ENCODE peak calls at places on chromosomes 1 and 21, in four cellular contexts. V is Panc1, S is HCT116, M is K562. Z is an unnamed sample.

GRCh38 chr1:30418426-30419245 is 304.7 kb downstream of the MATN1 start:
- DNase-seq in V (no peak), S (no peak), M (no peak), Z (no peak)

GRCh38 chr1:204591473-204592090 is 75.4 kb downstream of the MDM4 start:
- DNase-seq in V (peak), S (no peak), M (no peak), Z (no peak)

GRCh38 chr1:186482661-186483255 is 21.8 kb upstream of the PDC start:
- DNase-seq in V (peak), S (peak), M (peak), Z (peak)

GRCh38 chr1:208243522-208243850 is 698 bp downstream of the PLXNA2 start:
- DNase-seq in V (no peak), S (no peak), M (peak), Z (no peak)

GRCh38 chr1:43951021-43951985 is 4.6 kb downstream of the IPO13 start:
- DNase-seq in V (no peak), S (no peak), M (no peak), Z (no peak)

GRCh38 chr1:204434116-204434755 is 22.6 kb upstream of the PPP1R15B start:
- DNase-seq in V (no peak), S (no peak), M (no peak), Z (no peak)

GRCh38 chr1:174008979-174009378 is 13.2 kb downstream of the RC3H1 start:
- DNase-seq in V (no peak), S (no peak), M (no peak), Z (no peak)

GRCh38 chr1:26530898-26531598 is 1.5 kb downstream of the RPS6KA1 start:
- DNase-seq in V (peak), S (peak), M (peak), Z (peak)

GRCh38 chr1:145845514-145846161 is at the start of gene NUDT17:
- DNase-seq in V (no peak), S (peak), M (peak), Z (peak)

GRCh38 chr1:203216274-203217138 is 13.0 kb downstream of the CHIT1 start:
- DNase-seq in V (peak), S (peak), M (peak), Z (peak)

GRCh38 chr1:43783671-43784205 is 76.4 kb downstream of the ST3GAL3 start:
- DNase-seq in V (peak), S (peak), M (no peak), Z (no peak)

GRCh38 chr21:40846566-40847411 is at the start of gene DSCAM:
- DNase-seq in V (no peak), S (no peak), M (no peak), Z (no peak)

GRCh38 chr1:165395522-165396300 is 39.2 kb upstream of the LMX1A start:
- DNase-seq in V (no peak), S (no peak), M (no peak), Z (no peak)

GRCh38 chr1:182633657-182634281 is 29.6 kb upstream of the RGS16 start:
- DNase-seq in V (no peak), S (no peak), M (no peak), Z (no peak)

GRCh38 chr1:157437301-157437700 is 115.0 kb downstream of the FCRL5 start:
- DNase-seq in V (no peak), S (no peak), M (no peak), Z (no peak)

GRCh38 chr1:89126602-89127001 is 688 bp upstream of the GBP2 start:
- DNase-seq in V (no peak), S (no peak), M (no peak), Z (no peak)

GRCh38 chr1:218164930-218165686 is 120.0 kb upstream of the RRP15 start:
- DNase-seq in V (no peak), S (no peak), M (no peak), Z (no peak)

GRCh38 chr1:209383422-209383821 is 200.1 kb upstream of the CAMK1G start:
- DNase-seq in V (no peak), S (no peak), M (no peak), Z (no peak)

GRCh38 chr1:105326883-105327282 is 1577.2 kb downstream of the AMY1C start:
- DNase-seq in V (no peak), S (no peak), M (no peak), Z (no peak)

GRCh38 chr1:170369417-170369816 is 162.5 kb upstream of the GORAB start:
- DNase-seq in V (no peak), S (no peak), M (no peak), Z (no peak)

GRCh38 chr21:34642211-34643075 is 26.4 kb upstream of the CLIC6 start:
- DNase-seq in V (no peak), S (no peak), M (no peak), Z (no peak)

GRCh38 chr1:29805122-29805895 is 569.0 kb downstream of the PTPRU start:
- DNase-seq in V (no peak), S (no peak), M (no peak), Z (no peak)

GRCh38 chr21:17610862-17611261 is 1.8 kb downstream of the BTG3 start:
- DNase-seq in V (no peak), S (no peak), M (no peak), Z (peak)

GRCh38 chr1:35298464-35298863 is 30.0 kb downstream of the ZMYM4 start:
- DNase-seq in V (peak), S (no peak), M (no peak), Z (peak)

GRCh38 chr1:244614879-244615278 is 38.0 kb upstream of the DESI2 start:
- DNase-seq in V (no peak), S (no peak), M (no peak), Z (no peak)

GRCh38 chr1:68131261-68131660 is 80.8 kb upstream of the DIRAS3 start:
- DNase-seq in V (no peak), S (no peak), M (no peak), Z (no peak)

GRCh38 chr1:11157867-11158266 is 31.3 kb upstream of the ANGPTL7 start:
- DNase-seq in V (no peak), S (no peak), M (no peak), Z (no peak)

GRCh38 chr1:45679123-45679522 is 7.2 kb downstream of the GPBP1L1 start:
- DNase-seq in V (no peak), S (no peak), M (no peak), Z (no peak)

GRCh38 chr1:221829327-221830011 is 87.6 kb upstream of the DUSP10 start:
- DNase-seq in V (no peak), S (no peak), M (no peak), Z (no peak)

GRCh38 chr1:46522184-46522968 is 29.1 kb downstream of the KNCN start:
- DNase-seq in V (no peak), S (no peak), M (peak), Z (no peak)

GRCh38 chr1:55018395-55018794 is 19.7 kb downstream of the BSND start:
- DNase-seq in V (no peak), S (no peak), M (no peak), Z (no peak)

GRCh38 chr1:190904091-190904695 is 426.5 kb upstream of the BRINP3 start:
- DNase-seq in V (no peak), S (no peak), M (no peak), Z (no peak)

GRCh38 chr1:178940022-178940765 is 69.3 kb upstream of the ANGPTL1 start:
- DNase-seq in V (no peak), S (no peak), M (no peak), Z (no peak)

GRCh38 chr1:90591970-90592356 is 125.1 kb downstream of the BARHL2 start:
- DNase-seq in V (no peak), S (no peak), M (no peak), Z (no peak)

GRCh38 chr1:235657747-235658526 is 8.4 kb upstream of the GNG4 start:
- DNase-seq in V (no peak), S (no peak), M (no peak), Z (peak)

GRCh38 chr21:17083084-17083483 is 429.8 kb upstream of the CXADR start:
- DNase-seq in V (no peak), S (no peak), M (no peak), Z (no peak)

GRCh38 chr1:232508161-232508661 is 121.7 kb downstream of the SIPA1L2 start:
- DNase-seq in V (no peak), S (no peak), M (no peak), Z (no peak)

GRCh38 chr1:228735871-228736586 is 750 bp downstream of the RHOU start:
- DNase-seq in V (no peak), S (peak), M (no peak), Z (no peak)

GRCh38 chr1:13605159-13605558 is 21.5 kb downstream of the PDPN start:
- DNase-seq in V (no peak), S (no peak), M (no peak), Z (no peak)

GRCh38 chr1:239909894-239910293 is 181.8 kb upstream of the FMN2 start:
- DNase-seq in V (no peak), S (no peak), M (no peak), Z (no peak)

GRCh38 chr1:101237229-101237837 is 514 bp downstream of the S1PR1 start:
- DNase-seq in V (no peak), S (no peak), M (no peak), Z (no peak)
- TF ChIP-seq TCF7L2 in V (no peak), S (no peak), M (no peak), Z (no peak)

DNA sequence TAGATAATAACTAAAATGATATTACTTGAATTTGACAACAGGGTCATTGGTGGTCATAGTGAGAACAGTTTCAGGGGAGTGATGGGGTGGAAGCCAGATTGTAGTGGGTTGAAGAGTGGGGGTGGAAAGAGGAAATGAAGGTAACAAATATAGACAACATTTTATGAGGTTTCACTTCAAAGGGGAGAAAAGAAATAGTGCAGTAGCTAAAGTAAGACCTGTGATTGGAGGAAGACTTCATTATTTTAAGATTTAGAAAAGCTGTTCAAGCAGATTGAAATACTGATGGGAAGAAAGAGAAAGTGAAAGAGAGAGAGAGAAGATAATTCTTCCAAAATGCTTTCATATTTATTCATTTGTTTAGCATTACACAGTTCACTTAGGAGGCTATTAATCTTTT is 52.0 kb upstream of the KCNA3 start:
- DNase-seq in V (no peak), S (no peak), M (no peak), Z (no peak)
- TF ChIP-seq TCF7L2 in V (no peak), S (no peak), M (no peak), Z (no peak)

GRCh38 chr1:3020263-3020909 is 881 bp upstream of the ACTRT2 start:
- DNase-seq in V (no peak), S (no peak), M (no peak), Z (no peak)
- TF ChIP-seq TCF7L2 in V (no peak), S (no peak), M (no peak), Z (no peak)

GRCh38 chr1:49016030-49016991 is 239.6 kb upstream of the BEND5 start:
- DNase-seq in V (no peak), S (no peak), M (no peak), Z (no peak)

GRCh38 chr1:49013046-49013445 is 236.4 kb upstream of the BEND5 start:
- DNase-seq in V (no peak), S (no peak), M (no peak), Z (no peak)
- TF ChIP-seq TCF7L2 in V (no peak), S (no peak), M (no peak), Z (no peak)

DNA sequence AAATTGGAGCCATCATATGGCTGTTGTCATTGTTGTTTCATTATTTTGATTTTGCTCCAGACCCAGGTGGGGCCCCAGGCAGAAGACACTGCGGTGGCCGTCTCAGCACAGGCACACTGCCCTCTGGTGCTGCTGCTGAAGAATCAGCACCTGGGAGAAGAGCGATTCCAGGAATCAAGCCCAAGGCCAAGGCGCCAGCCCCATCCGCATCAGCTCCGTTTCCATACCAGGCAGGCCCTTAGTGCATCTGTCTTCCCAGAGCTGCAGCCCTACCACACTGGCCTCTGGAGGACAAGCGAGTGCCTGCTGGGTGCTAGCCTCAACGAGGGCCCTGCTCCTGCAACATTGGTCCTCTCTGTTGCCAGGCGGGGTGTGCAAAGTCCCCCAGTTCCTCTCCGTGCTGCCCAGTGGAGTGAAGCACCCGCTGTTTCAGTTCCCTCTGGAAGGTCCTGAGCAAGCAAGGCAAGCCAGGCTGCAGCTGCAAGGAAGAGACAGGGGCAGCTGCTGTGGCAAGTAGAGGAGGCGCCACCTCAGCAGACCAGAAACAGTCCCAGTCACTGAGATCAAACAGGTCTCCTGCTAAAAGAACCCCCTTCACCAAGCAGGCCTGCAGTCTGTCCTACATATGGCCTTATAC is 5.2 kb downstream of the GRIK3 start:
- DNase-seq in V (no peak), S (no peak), M (no peak), Z (no peak)
- TF ChIP-seq TCF7L2 in V (no peak), S (no peak), M (no peak), Z (no peak)

DNA sequence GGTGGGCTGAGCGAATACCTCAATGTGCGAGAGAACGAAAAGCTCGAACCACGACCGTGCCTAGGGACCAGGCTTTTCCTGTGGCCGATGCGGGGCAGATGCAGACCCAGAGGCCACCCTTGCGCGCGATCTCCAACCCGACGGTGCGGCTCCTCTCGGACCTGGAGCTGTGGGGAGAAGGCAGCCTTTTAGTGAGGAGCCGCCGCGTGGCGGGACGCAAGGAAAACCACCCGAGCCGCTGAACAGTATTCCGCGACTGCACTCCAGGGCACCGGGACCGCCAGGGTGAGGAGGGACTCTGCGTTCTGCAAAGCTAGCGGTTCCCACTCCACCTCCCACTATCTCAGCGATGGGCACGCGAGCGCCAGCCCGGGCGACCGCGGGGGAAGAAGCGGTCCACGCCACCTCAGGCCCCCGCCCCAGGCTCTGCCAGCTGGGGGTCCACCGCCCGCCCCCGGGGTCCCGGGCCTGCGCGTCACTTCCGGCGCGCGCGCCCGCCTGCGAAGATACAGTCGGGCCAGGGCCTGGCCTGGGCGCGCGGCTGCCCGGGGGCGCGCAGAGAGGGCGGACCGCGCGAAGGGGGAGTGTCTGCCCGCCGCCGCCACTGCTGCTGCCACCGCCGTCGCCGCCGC is 66.5 kb upstream of the PRKACB start:
- DNase-seq in V (no peak), S (peak), M (peak), Z (peak)
- TF ChIP-seq TCF7L2 in V (no peak), S (no peak), M (no peak), Z (no peak)

GRCh38 chr1:9689971-9690381 is 38.4 kb downstream of the PIK3CD start:
- DNase-seq in V (no peak), S (no peak), M (peak), Z (no peak)
- TF ChIP-seq TCF7L2 in V (no peak), S (no peak), M (no peak), Z (no peak)

DNA sequence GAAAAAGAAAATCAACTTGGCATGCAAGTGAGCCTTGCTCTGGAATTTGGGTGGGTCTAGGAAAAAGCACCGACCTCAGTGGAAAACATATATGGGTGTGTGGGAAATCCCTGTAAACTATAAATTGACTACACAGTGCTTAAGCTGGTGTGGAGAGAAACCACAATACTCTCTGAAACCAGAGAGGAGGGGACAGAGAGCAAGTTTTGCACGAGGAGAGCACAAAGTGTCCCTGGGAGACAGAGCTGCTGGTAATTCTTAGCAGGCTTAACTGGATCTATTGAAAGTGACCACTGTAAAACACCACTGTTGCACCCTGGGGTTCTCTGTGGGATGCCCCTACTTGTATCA is 12.8 kb downstream of the KCNJ15 start:
- DNase-seq in V (no peak), S (no peak), M (no peak), Z (no peak)
- TF ChIP-seq TCF7L2 in V (no peak), S (no peak), M (no peak), Z (no peak)

Z was measured in HepG2.